ENCODE peak calls at places on chromosomes 12 and 14, in eight cellular contexts. B is psoas muscle; R is stimulated activated effector memory CD8-positive, alpha-beta T cell treated with anti-CD3 and anti-CD28 coated beads, Interleukin-12 subunit alpha, Interleukin-12 subunit beta, amount 100 ng/mL, for 72 hours; I is gastrocnemius medialis; D is stimulated activated naive CD8-positive, alpha-beta T cell treated with anti-CD3 and anti-CD28 coated beads, Interleukin-15, amount 100 ng/mL, for 72 hours; Z is left ventricle myocardium superior; J is thoracic aorta; T is stimulated activated memory B cell treated with anti-CD40 and anti-IgM and Interleukin-4, amounts not matched to agents 10 μg/mL and 1 μg/mL and 100 μg/mL, for 72 hours. P is an unnamed sample.

GRCh38 chr12:94620611-94621010 is 29.7 kb downstream of the TMCC3 start:
- ATAC-seq in B (no peak), R (no peak), I (no peak), D (no peak), Z (no peak), J (no peak), T (no peak), P (no peak)

GRCh38 chr14:32576088-32576795 is 247.1 kb downstream of the AKAP6 start:
- ATAC-seq in B (peak), R (no peak), I (peak), D (no peak), Z (peak), J (peak), T (peak), P (peak)

GRCh38 chr14:73943083-73943482 is 6.8 kb downstream of the FAM161B start:
- ATAC-seq in B (peak), R (no peak), I (peak), D (peak), Z (peak), J (no peak), T (no peak), P (peak)

GRCh38 chr12:29582677-29583076 is 85.2 kb upstream of the OVCH1 start:
- ATAC-seq in B (peak), R (no peak), I (peak), D (no peak), Z (peak), J (no peak), T (no peak), P (no peak)

GRCh38 chr14:91219505-91220389 is 24.8 kb downstream of the GPR68 start:
- ATAC-seq in B (no peak), R (no peak), I (no peak), D (no peak), Z (peak), J (no peak), T (no peak), P (peak)

GRCh38 chr12:91567100-91567485 is 384.5 kb upstream of the DCN start:
- ATAC-seq in B (no peak), R (no peak), I (no peak), D (no peak), Z (no peak), J (no peak), T (no peak), P (no peak)

GRCh38 chr14:59098377-59098776 is 90.1 kb upstream of the DAAM1 start:
- ATAC-seq in B (no peak), R (no peak), I (no peak), D (no peak), Z (no peak), J (no peak), T (no peak), P (no peak)

GRCh38 chr14:70096866-70097265 is 91.9 kb downstream of the SLC8A3 start:
- ATAC-seq in B (no peak), R (no peak), I (no peak), D (no peak), Z (no peak), J (no peak), T (no peak), P (no peak)

GRCh38 chr12:6653987-6654386 is 6.8 kb upstream of the ACRBP start:
- ATAC-seq in B (no peak), R (no peak), I (no peak), D (no peak), Z (peak), J (no peak), T (no peak), P (no peak)

GRCh38 chr14:49975799-49976198 is 82.9 kb downstream of the ARF6 start:
- ATAC-seq in B (no peak), R (no peak), I (no peak), D (no peak), Z (no peak), J (no peak), T (no peak), P (no peak)

GRCh38 chr14:49950275-49951250 is 57.7 kb downstream of the ARF6 start:
- ATAC-seq in B (no peak), R (peak), I (no peak), D (peak), Z (no peak), J (no peak), T (no peak), P (peak)

GRCh38 chr12:103657331-103657730 is 70.3 kb downstream of the STAB2 start:
- ATAC-seq in B (no peak), R (no peak), I (no peak), D (peak), Z (no peak), J (no peak), T (no peak), P (no peak)

GRCh38 chr12:109654357-109654756 is 59.3 kb upstream of the FAM222A start:
- ATAC-seq in B (peak), R (no peak), I (peak), D (no peak), Z (peak), J (no peak), T (no peak), P (no peak)

GRCh38 chr12:1995205-1995896 is 8.9 kb downstream of the DCP1B start:
- ATAC-seq in B (no peak), R (peak), I (no peak), D (peak), Z (peak), J (no peak), T (peak), P (peak)

GRCh38 chr14:75392686-75393641 is 34.9 kb upstream of the JDP2 start:
- ATAC-seq in B (no peak), R (no peak), I (no peak), D (no peak), Z (no peak), J (no peak), T (peak), P (no peak)

GRCh38 chr12:56941299-56942017 is 7.2 kb upstream of the SDR9C7 start:
- ATAC-seq in B (peak), R (peak), I (peak), D (peak), Z (no peak), J (no peak), T (peak), P (peak)

GRCh38 chr12:125996438-125996837 is 931.2 kb downstream of the AACS start:
- ATAC-seq in B (no peak), R (no peak), I (no peak), D (no peak), Z (no peak), J (no peak), T (no peak), P (no peak)

GRCh38 chr12:57401165-57401564 is 29.7 kb downstream of the R3HDM2 start:
- ATAC-seq in B (peak), R (no peak), I (no peak), D (no peak), Z (peak), J (no peak), T (no peak), P (no peak)

GRCh38 chr12:120481022-120481767 is 11.6 kb upstream of the SRSF9 start:
- ATAC-seq in B (no peak), R (peak), I (no peak), D (no peak), Z (no peak), J (no peak), T (no peak), P (no peak)

GRCh38 chr14:39113685-39114072 is 444 bp upstream of the GEMIN2 start:
- ATAC-seq in B (peak), R (no peak), I (no peak), D (no peak), Z (no peak), J (no peak), T (no peak), P (no peak)

GRCh38 chr14:73237786-73238261 is 518 bp downstream of the PAPLN start:
- ATAC-seq in B (peak), R (no peak), I (no peak), D (peak), Z (peak), J (no peak), T (peak), P (peak)

GRCh38 chr14:68814376-68815287 is 21.8 kb upstream of the ZFP36L1 start:
- ATAC-seq in B (peak), R (peak), I (no peak), D (peak), Z (peak), J (no peak), T (peak), P (no peak)

GRCh38 chr14:72024043-72024407 is 91.8 kb downstream of the RGS6 start:
- ATAC-seq in B (no peak), R (peak), I (no peak), D (peak), Z (peak), J (no peak), T (no peak), P (peak)

GRCh38 chr12:7130537-7130790 is 293 bp downstream of the CLSTN3 start:
- ATAC-seq in B (peak), R (peak), I (no peak), D (peak), Z (no peak), J (no peak), T (peak), P (no peak)

GRCh38 chr12:19030180-19030579 is 99.4 kb upstream of the PLEKHA5 start:
- ATAC-seq in B (no peak), R (no peak), I (no peak), D (no peak), Z (no peak), J (no peak), T (no peak), P (no peak)

GRCh38 chr12:14278294-14278953 is 87.1 kb upstream of the ATF7IP start:
- ATAC-seq in B (no peak), R (no peak), I (no peak), D (no peak), Z (no peak), J (no peak), T (peak), P (peak)

GRCh38 chr14:34368115-34368970 is 93.7 kb downstream of the SPTSSA start:
- ATAC-seq in B (no peak), R (no peak), I (no peak), D (no peak), Z (peak), J (no peak), T (no peak), P (no peak)

GRCh38 chr12:11731455-11731854 is 82.0 kb downstream of the ETV6 start:
- ATAC-seq in B (no peak), R (peak), I (no peak), D (no peak), Z (no peak), J (no peak), T (peak), P (no peak)

GRCh38 chr12:5796171-5797091 is 148.6 kb downstream of the ANO2 start:
- ATAC-seq in B (no peak), R (peak), I (no peak), D (peak), Z (peak), J (no peak), T (no peak), P (peak)

GRCh38 chr14:20618328-20618749 is 23.2 kb downstream of the OR6S1 start:
- ATAC-seq in B (no peak), R (no peak), I (no peak), D (no peak), Z (no peak), J (no peak), T (no peak), P (no peak)

GRCh38 chr14:99792551-99793212 is 531 bp upstream of the EML1 start:
- ATAC-seq in B (peak), R (no peak), I (peak), D (peak), Z (peak), J (peak), T (no peak), P (peak)

GRCh38 chr12:13178568-13179158 is 17.9 kb upstream of the EMP1 start:
- ATAC-seq in B (peak), R (no peak), I (peak), D (no peak), Z (peak), J (no peak), T (no peak), P (no peak)